ENCODE peak calls at places on chromosomes 2 and 18, in ten cellular contexts. D is glomerular endothelial cell; U is CMK; R is KG1; Z is T follicular helper cell; W is omental fat pad; M is H54; Y is activated CD4-positive, alpha-beta T cell treated with anti-CD3 and anti-CD28 coated beads, Interleukin-2, amount 50 U/mL, for 24 hours; C is nucleus accumbens; O is C1 segment of cervical spinal cord. E is an unnamed sample.

GRCh38 chr2:85273732-85274731 is 53.8 kb downstream of the TGOLN2 start:
- DNase-seq in D (no peak), U (no peak), R (no peak), Z (no peak), W (no peak), M (peak; percentile 26), Y (no peak), C (no peak), O (no peak), E (peak; percentile 79)

GRCh38 chr18:41604964-41605363 is 350.1 kb upstream of the PIK3C3 start:
- DNase-seq in D (no peak), U (no peak), R (no peak), Z (no peak), W (no peak), M (no peak), Y (no peak), C (no peak), O (no peak), E (no peak)

GRCh38 chr2:176419591-176420071 is 150.4 kb downstream of the MTX2 start:
- DNase-seq in D (peak; percentile 77), U (no peak), R (no peak), Z (no peak), W (no peak), M (no peak), Y (no peak), C (no peak), O (no peak), E (no peak)

GRCh38 chr2:178190938-178191910 is 3.1 kb upstream of the OSBPL6 start:
- DNase-seq in D (no peak), U (no peak), R (no peak), Z (no peak), W (no peak), M (no peak), Y (no peak), C (no peak), O (no peak), E (no peak)

GRCh38 chr2:239912938-239913631 is 112.1 kb downstream of the NDUFA10 start:
- DNase-seq in D (no peak), U (no peak), R (no peak), Z (no peak), W (no peak), M (no peak), Y (no peak), C (no peak), O (no peak), E (no peak)

GRCh38 chr18:42287047-42287446 is 332.0 kb downstream of the PIK3C3 start:
- DNase-seq in D (no peak), U (no peak), R (no peak), Z (no peak), W (no peak), M (no peak), Y (no peak), C (no peak), O (no peak), E (no peak)

GRCh38 chr18:62610509-62611394 is 87.9 kb downstream of the ZCCHC2 start:
- DNase-seq in D (no peak), U (no peak), R (no peak), Z (no peak), W (no peak), M (no peak), Y (no peak), C (no peak), O (peak; percentile 37), E (no peak)

GRCh38 chr2:224982226-224982625 is 60.0 kb downstream of the DOCK10 start:
- DNase-seq in D (no peak), U (no peak), R (no peak), Z (no peak), W (no peak), M (no peak), Y (no peak), C (peak; percentile 79), O (peak; percentile 65), E (no peak)

GRCh38 chr2:104872034-104872865 is 18.3 kb downstream of the POU3F3 start:
- DNase-seq in D (no peak), U (no peak), R (no peak), Z (no peak), W (no peak), M (no peak), Y (no peak), C (no peak), O (no peak), E (no peak)

GRCh38 chr18:58496937-58497336 is 132.0 kb downstream of the ALPK2 start:
- DNase-seq in D (no peak), U (no peak), R (no peak), Z (no peak), W (no peak), M (no peak), Y (no peak), C (no peak), O (no peak), E (no peak)

GRCh38 chr2:231640646-231641111 is 48.0 kb downstream of the TEX44 start:
- DNase-seq in D (no peak), U (no peak), R (no peak), Z (no peak), W (no peak), M (no peak), Y (no peak), C (no peak), O (no peak), E (peak; percentile 81)